ENCODE peak calls at places on chromosomes 13 and 19, in five cellular contexts. K is K562, I is Panc1, C is GM23338, N is prostate gland. Q is an unnamed sample. For H3K4me1, the result is how much of the 10 kb centered on the place peaks cover.

GRCh38 chr19:34336781-34337271 is 28.2 kb upstream of the GPI start:
- DNase-seq in N (no peak), K (peak), C (peak), I (no peak), Q (no peak)

GRCh38 chr19:33350538-33351309 is 22.8 kb upstream of the CEBPG start:
- DNase-seq in N (peak), I (no peak), C (no peak), K (no peak), Q (no peak)

GRCh38 chr19:10551698-10552301 is 8.1 kb downstream of the ATG4D start:
- DNase-seq in C (peak), N (no peak), K (no peak), I (no peak), Q (peak)

GRCh38 chr13:77479326-77479725 is 56.2 kb upstream of the SCEL start:
- DNase-seq in K (no peak), C (no peak), I (no peak), N (no peak), Q (no peak)

GRCh38 chr19:55209430-55210119 is at the start of gene PTPRH:
- DNase-seq in I (no peak), K (no peak), N (no peak), C (no peak), Q (peak)

GRCh38 chr13:44382635-44383145 is 9.1 kb downstream of the SERP2 start:
- DNase-seq in C (no peak), N (peak), I (no peak), K (peak), Q (peak)

GRCh38 chr19:1063030-1063908 is 3.7 kb upstream of the ARHGAP45 start:
- DNase-seq in K (peak), I (no peak), C (peak), N (no peak), Q (no peak)

GRCh38 chr19:45793178-45793564 is 526 bp upstream of the DMWD start:
- DNase-seq in I (no peak), K (no peak), N (no peak), C (no peak), Q (no peak)

GRCh38 chr19:21758296-21758695 is 9.1 kb downstream of the ZNF100 start:
- DNase-seq in I (no peak), K (no peak), C (no peak), N (no peak), Q (no peak)

GRCh38 chr19:29526730-29527499 is 1.1 kb downstream of the VSTM2B start:
- DNase-seq in K (peak), N (no peak), C (peak), I (no peak), Q (no peak)

GRCh38 chr13:48595330-48596127 is 58.2 kb upstream of the CYSLTR2 start:
- DNase-seq in C (peak), I (peak), K (peak), N (peak), Q (peak)

DNA sequence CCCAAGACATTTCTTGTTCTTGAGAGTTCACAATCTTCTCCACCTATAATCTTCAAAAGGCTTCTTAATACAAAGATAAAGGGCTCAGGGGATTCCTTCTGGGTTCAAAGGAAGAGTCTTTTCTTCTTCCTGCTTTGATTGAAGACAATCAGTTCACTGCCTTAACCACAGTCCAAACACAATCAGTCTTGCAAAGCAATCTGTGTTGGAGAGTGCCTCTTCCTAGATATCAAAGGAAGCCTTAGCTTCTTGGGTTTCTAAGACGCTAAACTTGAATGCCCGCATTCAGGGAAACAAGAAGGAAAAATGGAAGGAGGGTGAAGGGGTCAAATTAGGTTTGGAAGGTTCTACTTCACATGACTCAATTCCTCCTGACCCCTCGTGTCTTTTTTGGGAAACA is 27.2 kb downstream of the RANBP3 start:
- DNase-seq in I (no peak), C (no peak), N (no peak), K (no peak), Q (no peak)
- TF ChIP-seq POLR2AphosphoS5 in I (no peak), C (no peak), N (no peak), K (no peak), Q (no peak)

GRCh38 chr13:21361123-21361522 is 98.0 kb downstream of the ZDHHC20 start:
- DNase-seq in N (no peak), I (no peak), C (no peak), K (no peak), Q (no peak)
- H3K4me1 ChIP-seq in N (under half), I (under half), C (under half), K (under half), Q (under half)

GRCh38 chr19:31586282-31586681 is 237.0 kb upstream of the TSHZ3 start:
- DNase-seq in K (no peak), C (no peak), N (no peak), I (no peak), Q (no peak)
- TF ChIP-seq POLR2AphosphoS5 in K (no peak), C (no peak), N (no peak), I (no peak), Q (no peak)

GRCh38 chr13:52374389-52374788 is 31.6 kb downstream of the THSD1 start:
- DNase-seq in N (no peak), C (no peak), K (no peak), I (no peak), Q (no peak)
- H3K4me1 ChIP-seq in N (under half), C (under half), K (under half), I (under half), Q (under half)

GRCh38 chr19:16078311-16078758 is 2.0 kb downstream of the TPM4 start:
- DNase-seq in C (no peak), N (no peak), K (no peak), I (no peak), Q (peak)

GRCh38 chr19:16075430-16076153 is 703 bp upstream of the TPM4 start:
- DNase-seq in I (no peak), C (no peak), K (no peak), N (no peak), Q (peak)

GRCh38 chr19:16078759-16079707 is 2.7 kb downstream of the TPM4 start:
- DNase-seq in K (peak), N (peak), I (peak), C (peak), Q (peak)

GRCh38 chr19:16076154-16076957 is at the start of gene TPM4:
- DNase-seq in K (peak), N (peak), I (no peak), C (peak), Q (peak)

DNA sequence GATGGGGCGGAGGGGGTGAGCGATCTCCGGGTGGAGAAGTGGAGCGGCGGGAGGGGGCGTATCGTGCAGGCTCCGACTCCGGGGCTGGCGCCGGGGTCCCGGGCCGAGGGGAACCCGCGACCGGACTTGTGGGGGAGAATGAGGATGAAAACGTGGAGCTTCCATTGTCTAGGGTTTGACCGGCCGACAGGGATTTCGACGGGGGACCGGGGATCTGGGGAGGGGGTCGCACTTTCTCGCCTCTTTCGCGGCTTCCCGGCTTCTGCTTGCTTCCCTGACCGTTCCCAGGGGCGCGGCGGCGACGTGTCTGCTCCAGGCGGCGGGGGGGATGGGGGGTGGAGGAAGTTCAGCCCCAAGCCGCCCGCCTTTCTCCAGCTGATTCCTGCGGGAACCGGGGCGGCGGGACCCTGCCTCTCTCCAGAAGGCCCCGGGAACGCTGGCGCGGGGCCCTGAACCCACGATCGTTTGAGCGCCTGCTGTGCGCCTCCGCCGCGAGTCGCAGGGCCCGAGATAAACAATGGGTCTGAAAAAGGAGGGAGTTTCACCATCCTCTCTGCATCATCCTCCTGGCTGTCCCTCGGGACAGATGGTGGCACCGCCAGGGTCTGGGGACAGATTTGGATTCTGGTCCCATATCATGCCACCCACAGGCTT is 790 bp downstream of the TPM4 start:
- DNase-seq in I (no peak), C (peak), K (peak), N (no peak), Q (peak)
- TF ChIP-seq POLR2AphosphoS5 in I (no peak), C (no peak), K (no peak), N (no peak), Q (peak)

GRCh38 chr19:39926170-39926755 is 8.2 kb downstream of the FCGBP start:
- DNase-seq in I (no peak), K (no peak), C (no peak), N (no peak), Q (no peak)

GRCh38 chr19:39927524-39928356 is 6.7 kb downstream of the FCGBP start:
- DNase-seq in C (no peak), K (peak), N (no peak), I (no peak), Q (no peak)

GRCh38 chr19:39928357-39928725 is 6.1 kb downstream of the FCGBP start:
- DNase-seq in I (no peak), N (no peak), C (no peak), K (no peak), Q (no peak)

GRCh38 chr19:39927076-39927475 is 7.4 kb downstream of the FCGBP start:
- DNase-seq in C (no peak), N (no peak), K (no peak), I (no peak), Q (no peak)

GRCh38 chr19:39929750-39930149 is 4.7 kb downstream of the FCGBP start:
- DNase-seq in I (no peak), K (no peak), C (no peak), N (no peak), Q (no peak)
- H3K4me1 ChIP-seq in I (under half), K (under half), C (under half), N (under half), Q (under half)

GRCh38 chr13:38264363-38265134 is 85.1 kb upstream of the UFM1 start:
- DNase-seq in I (no peak), C (no peak), N (no peak), K (no peak), Q (no peak)

GRCh38 chr13:38265135-38265497 is 84.5 kb upstream of the UFM1 start:
- DNase-seq in C (no peak), N (no peak), I (no peak), K (no peak), Q (no peak)

DNA sequence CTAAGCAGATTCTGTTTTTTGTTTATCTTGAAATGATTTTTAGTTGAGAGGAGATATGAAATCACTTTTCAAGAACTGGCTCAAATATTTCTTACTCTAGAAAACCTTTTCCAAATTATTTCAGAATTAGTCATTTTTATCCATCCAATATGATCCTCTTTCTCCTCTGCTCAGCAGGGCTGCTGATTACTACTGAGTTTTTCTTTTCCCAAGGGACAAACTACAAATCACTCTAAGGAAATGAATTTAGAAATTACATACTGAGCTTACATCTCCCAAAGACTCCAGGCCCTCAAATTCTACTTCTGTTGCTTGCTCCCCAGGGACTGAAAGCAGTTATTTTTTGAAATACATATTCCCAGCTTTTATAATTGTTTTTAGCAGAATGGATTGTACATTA is 87.4 kb upstream of the UFM1 start:
- DNase-seq in N (no peak), K (no peak), C (no peak), I (no peak), Q (no peak)
- TF ChIP-seq POLR2AphosphoS5 in N (no peak), K (no peak), C (no peak), I (no peak), Q (no peak)

DNA sequence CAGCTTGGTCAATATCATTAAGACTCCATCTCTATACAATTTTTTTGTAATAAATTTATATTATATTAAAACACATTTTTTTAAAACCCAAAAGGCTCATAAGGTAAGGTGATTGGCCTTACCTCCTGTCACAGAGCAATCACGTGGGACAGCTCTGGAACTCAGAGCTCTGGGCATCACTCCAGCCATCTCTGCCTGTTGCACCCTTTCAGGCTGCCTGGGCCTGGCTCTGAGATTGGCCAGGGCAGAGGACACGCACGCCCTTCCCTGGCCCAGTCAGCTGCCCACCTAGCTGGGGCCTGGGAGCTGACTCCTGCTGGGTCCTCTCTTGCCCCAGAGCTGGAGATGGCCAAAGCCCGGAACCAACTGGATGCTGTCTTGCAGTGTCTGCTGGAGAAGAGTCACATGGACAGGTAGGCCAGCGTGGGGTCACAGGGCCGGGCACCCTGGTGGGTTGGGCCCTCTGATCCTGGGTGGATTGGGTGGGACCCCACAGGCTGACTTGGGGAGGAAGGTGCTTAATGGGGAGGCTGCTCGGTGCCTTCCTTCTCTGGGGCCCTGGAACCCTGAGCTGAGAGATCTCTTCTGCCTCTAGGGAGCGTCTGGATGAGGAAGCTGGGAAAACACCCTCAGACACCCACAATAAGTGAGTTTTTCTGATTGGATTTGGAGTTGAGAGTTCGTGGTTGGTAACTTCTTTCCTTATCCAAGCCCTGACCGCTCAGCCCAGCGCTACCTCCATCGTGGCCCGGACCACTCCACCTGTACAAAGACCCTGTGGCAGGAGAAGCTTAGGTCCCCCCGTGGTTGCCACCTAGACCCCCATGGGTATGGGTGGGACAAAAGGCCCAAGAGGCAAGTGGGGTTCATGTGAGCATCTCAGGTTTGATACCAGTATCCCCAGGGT is 3.7 kb downstream of the LIN37 start:
- DNase-seq in C (no peak), I (no peak), N (no peak), K (no peak), Q (peak)
- H3K4me1 ChIP-seq in C (under half), I (under half), N (under half), K (under half), Q (under half)

GRCh38 chr13:97307544-97307881 is 85.4 kb downstream of the MBNL2 start:
- DNase-seq in I (no peak), K (no peak), N (no peak), C (no peak), Q (no peak)

GRCh38 chr13:97308735-97309429 is 86.7 kb downstream of the MBNL2 start:
- DNase-seq in I (no peak), K (no peak), N (no peak), C (no peak), Q (no peak)

GRCh38 chr13:97313481-97313880 is 91.3 kb downstream of the MBNL2 start:
- DNase-seq in I (no peak), N (no peak), K (no peak), C (no peak), Q (no peak)

GRCh38 chr13:97307882-97308624 is 85.9 kb downstream of the MBNL2 start:
- DNase-seq in N (no peak), C (peak), I (no peak), K (no peak), Q (no peak)

DNA sequence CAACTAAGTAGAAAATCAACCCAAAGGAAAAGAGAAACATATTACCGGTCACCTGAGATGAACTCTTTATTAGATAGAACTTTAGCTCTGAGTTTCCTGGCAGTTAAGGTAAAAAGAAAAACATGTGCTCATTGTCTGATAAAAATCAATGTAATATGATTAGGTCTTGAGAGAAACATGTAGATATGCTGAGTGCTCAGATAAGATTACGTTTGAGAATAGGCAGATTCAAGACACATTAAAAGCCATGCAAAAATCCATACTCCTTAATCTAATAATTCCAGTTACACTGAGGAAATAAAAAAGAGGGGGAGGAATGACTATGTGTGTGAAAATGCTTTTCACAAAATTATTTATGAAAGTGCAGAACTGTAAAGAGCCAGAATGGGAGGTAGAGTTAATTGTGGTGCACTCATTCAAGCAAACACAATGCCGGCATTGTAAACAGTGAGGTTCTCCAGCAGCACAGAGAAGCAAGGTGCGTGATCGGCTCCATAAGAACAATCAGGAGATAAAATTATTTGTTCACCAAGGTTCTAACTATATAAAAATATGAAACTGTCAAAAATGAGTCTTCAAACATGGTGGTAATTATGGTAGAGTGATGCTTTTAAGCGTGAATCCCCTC is 88.8 kb downstream of the MBNL2 start:
- DNase-seq in K (no peak), N (no peak), I (no peak), C (no peak), Q (no peak)
- TF ChIP-seq POLR2AphosphoS5 in K (no peak), N (no peak), I (no peak), C (no peak), Q (no peak)